ENCODE peak calls at places on chromosomes 6 and 20, in six cellular contexts. G is K562, Z is HepG2, O is GM12878, F is SK-N-SH, A is H1. B is an unnamed sample.

GRCh38 chr20:40497781-40498691 is 191.0 kb downstream of the MAFB start:
- DNase-seq in G (peak; percentile 17), Z (no peak), O (peak; percentile 7), F (no peak), A (no peak), B (peak; percentile 98)

GRCh38 chr20:36344517-36345132 is 38.5 kb downstream of the DLGAP4 start:
- DNase-seq in G (peak; percentile 67), Z (peak; percentile 59), O (no peak), F (no peak), A (peak; percentile 92), B (peak; percentile 4)

GRCh38 chr6:78850621-78851020 is 16.7 kb upstream of the IRAK1BP1 start:
- DNase-seq in G (no peak), Z (no peak), O (no peak), F (no peak), A (no peak), B (no peak)

GRCh38 chr6:37244430-37245310 is 12.9 kb upstream of the TBC1D22B start:
- DNase-seq in G (peak; percentile 76), Z (peak; percentile 97), O (no peak), F (no peak), A (no peak), B (peak; percentile 75)

GRCh38 chr6:107275330-107275865 is 160.1 kb upstream of the BEND3 start:
- DNase-seq in G (peak; percentile 95), Z (no peak), O (no peak), F (no peak), A (no peak), B (no peak)

GRCh38 chr20:20198011-20198410 is 145.7 kb downstream of the CFAP61 start:
- DNase-seq in G (no peak), Z (no peak), O (no peak), F (no peak), A (no peak), B (no peak)

GRCh38 chr6:35583893-35584688 is 71.4 kb upstream of the TULP1 start:
- DNase-seq in G (peak; percentile 81), Z (peak; percentile 78), O (peak; percentile 37), F (peak; percentile 52), A (peak; percentile 74), B (peak; percentile 72)

GRCh38 chr6:36752187-36752885 is 54.7 kb downstream of the RAB44 start:
- DNase-seq in G (no peak), Z (no peak), O (no peak), F (no peak), A (no peak), B (no peak)

GRCh38 chr6:53112871-53113270 is 35.8 kb downstream of the GCM1 start:
- DNase-seq in G (no peak), Z (no peak), O (no peak), F (no peak), A (no peak), B (no peak)

GRCh38 chr6:75735491-75736186 is 13.4 kb upstream of the MYO6 start:
- DNase-seq in G (no peak), Z (peak; percentile 16), O (peak; percentile 33), F (no peak), A (no peak), B (no peak)

GRCh38 chr20:1224205-1224604 is 1.6 kb upstream of the RAD21L1 start:
- DNase-seq in G (no peak), Z (no peak), O (no peak), F (no peak), A (no peak), B (no peak)

GRCh38 chr6:108621117-108621516 is 60.4 kb downstream of the FOXO3 start:
- DNase-seq in G (no peak), Z (no peak), O (no peak), F (no peak), A (no peak), B (no peak)

GRCh38 chr6:149305372-149305771 is 12.1 kb upstream of the TAB2 start:
- DNase-seq in G (no peak), Z (no peak), O (no peak), F (no peak), A (no peak), B (no peak)

GRCh38 chr6:149302723-149303122 is 14.8 kb upstream of the TAB2 start:
- DNase-seq in G (no peak), Z (no peak), O (no peak), F (no peak), A (no peak), B (no peak)

GRCh38 chr6:149303468-149303867 is 14.0 kb upstream of the TAB2 start:
- DNase-seq in G (no peak), Z (no peak), O (no peak), F (no peak), A (no peak), B (no peak)

GRCh38 chr6:149311293-149311692 is 6.2 kb upstream of the TAB2 start:
- DNase-seq in G (no peak), Z (no peak), O (no peak), F (no peak), A (no peak), B (no peak)

GRCh38 chr6:149306967-149307366 is 10.5 kb upstream of the TAB2 start:
- DNase-seq in G (no peak), Z (no peak), O (no peak), F (no peak), A (no peak), B (no peak)
- TF ChIP-seq CTCF in G (no peak), Z (no peak), O (no peak), F (no peak), A (no peak), B (no peak)

GRCh38 chr20:57403216-57403615 is 12.0 kb downstream of the RBM38 start:
- DNase-seq in G (no peak), Z (no peak), O (no peak), F (no peak), A (no peak), B (peak; percentile 86)
- H3K27ac ChIP-seq in G (no peak overlapping the region), Z (no peak overlapping the region), O (no peak overlapping the region), F (no peak overlapping the region), A (no peak overlapping the region), B (peak overlapping the region; percentile 54)

DNA sequence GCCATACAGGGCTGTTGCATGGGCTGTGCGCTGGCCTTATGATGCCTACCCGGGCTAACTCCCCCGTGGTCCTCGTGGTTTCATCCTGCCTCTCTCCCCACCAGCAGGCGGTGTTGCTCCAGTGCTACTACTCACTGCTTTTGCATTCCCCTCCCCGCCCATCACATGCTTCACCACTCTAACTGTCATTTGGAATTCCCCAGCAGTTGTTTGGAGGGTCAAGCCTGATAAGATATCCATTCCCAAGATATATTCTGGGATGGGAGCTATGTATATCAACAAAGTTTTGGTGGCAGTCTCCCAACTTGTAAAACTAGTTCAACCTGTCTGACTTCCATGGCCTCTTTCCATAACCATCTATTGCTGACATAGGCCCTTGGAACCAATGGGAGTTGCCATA is 233.2 kb upstream of the SOX4 start:
- DNase-seq in G (no peak), Z (no peak), O (no peak), F (no peak), A (no peak), B (no peak)
- TF ChIP-seq GABPA in G (no peak), Z (no peak), O (no peak), F (no peak), A (no peak), B (no peak)

GRCh38 chr20:22450540-22450939 is 133.8 kb downstream of the FOXA2 start:
- DNase-seq in G (no peak), Z (no peak), O (no peak), F (no peak), A (no peak), B (no peak)

GRCh38 chr20:22455259-22455658 is 129.1 kb downstream of the FOXA2 start:
- DNase-seq in G (no peak), Z (no peak), O (no peak), F (no peak), A (no peak), B (no peak)

GRCh38 chr20:22452442-22453011 is 131.8 kb downstream of the FOXA2 start:
- DNase-seq in G (no peak), Z (peak; percentile 68), O (no peak), F (no peak), A (no peak), B (no peak)

GRCh38 chr20:22456109-22456508 is 128.3 kb downstream of the FOXA2 start:
- DNase-seq in G (no peak), Z (no peak), O (no peak), F (no peak), A (no peak), B (no peak)

GRCh38 chr20:22453244-22454080 is 130.9 kb downstream of the FOXA2 start:
- DNase-seq in G (peak; percentile 25), Z (peak; percentile 70), O (no peak), F (peak; percentile 25), A (no peak), B (no peak)
- TF ChIP-seq CTCF in G (peak; percentile 54), Z (peak; percentile 86), O (no peak), F (peak; percentile 74), A (peak; percentile 9), B (no peak)

GRCh38 chr6:118489990-118490389 is 58.1 kb upstream of the PLN start:
- DNase-seq in G (no peak), Z (no peak), O (no peak), F (no peak), A (no peak), B (no peak)

GRCh38 chr6:118500130-118501015 is 47.7 kb upstream of the PLN start:
- DNase-seq in G (no peak), Z (no peak), O (no peak), F (no peak), A (no peak), B (no peak)

GRCh38 chr6:118501099-118501498 is 47.0 kb upstream of the PLN start:
- DNase-seq in G (no peak), Z (no peak), O (no peak), F (no peak), A (no peak), B (no peak)

DNA sequence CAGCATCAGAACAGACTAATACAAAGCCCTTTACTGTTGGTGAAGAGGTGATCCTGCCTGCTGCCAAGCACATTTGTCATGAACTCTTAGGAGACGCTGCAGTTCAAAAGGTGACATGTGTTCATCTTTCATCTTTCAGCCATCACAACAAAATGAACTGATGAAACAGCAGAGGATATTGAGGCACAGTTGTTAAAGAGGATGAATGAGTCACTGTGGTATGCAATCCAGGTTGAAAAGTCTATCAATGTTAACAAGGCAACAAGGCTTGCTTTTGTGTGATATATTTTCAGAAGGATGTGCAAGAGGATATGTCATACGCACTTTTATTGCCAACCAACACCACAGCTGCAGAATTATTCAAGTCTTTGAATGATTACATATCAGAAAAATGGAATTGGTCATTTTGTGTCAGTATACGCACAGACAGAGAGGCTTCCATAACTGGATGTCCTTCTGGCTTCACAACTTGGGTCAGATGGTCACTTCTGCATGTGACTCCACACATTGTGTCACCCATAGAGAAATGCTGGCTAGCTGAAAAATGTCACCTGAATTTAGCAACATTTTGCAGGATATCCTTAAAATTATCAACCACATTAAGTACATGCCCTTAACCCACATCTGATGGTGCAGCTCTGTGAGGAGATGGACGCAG is 52.3 kb upstream of the PLN start:
- DNase-seq in G (no peak), Z (peak; percentile 35), O (no peak), F (no peak), A (no peak), B (no peak)
- H3K27ac ChIP-seq in G (no peak overlapping the region), Z (no peak overlapping the region), O (no peak overlapping the region), F (no peak overlapping the region), A (no peak overlapping the region), B (no peak overlapping the region)